ENCODE peak calls at places on chromosomes 6 and 20, in five cellular contexts. U, E, K, Y and W are unnamed samples.

GRCh38 chr6:127069659-127070279 is 48.7 kb upstream of the RSPO3 start:
- DNase-seq in Y (no peak), K (peak; percentile 33), U (no peak), E (no peak), W (no peak)

GRCh38 chr20:2108987-2109386 is 7.4 kb downstream of the STK35 start:
- DNase-seq in E (no peak), Y (no peak), U (no peak), K (no peak), W (no peak)

GRCh38 chr6:142306736-142307135 is 4.9 kb downstream of the ADGRG6 start:
- DNase-seq in E (no peak), Y (no peak), U (no peak), K (no peak), W (no peak)

GRCh38 chr20:58017237-58017969 is 211.1 kb downstream of the ANKRD60 start:
- DNase-seq in K (no peak), Y (no peak), U (no peak), E (no peak), W (peak; percentile 75)

GRCh38 chr6:46505693-46506512 is 14.7 kb upstream of the RCAN2 start:
- DNase-seq in K (no peak), U (peak; percentile 47), Y (no peak), E (no peak), W (no peak)

GRCh38 chr20:12040261-12040660 is 122.6 kb downstream of the BTBD3 start:
- DNase-seq in E (no peak), K (no peak), U (no peak), Y (no peak), W (no peak)

GRCh38 chr6:142934190-142934589 is 10.8 kb downstream of the HIVEP2 start:
- DNase-seq in K (no peak), E (no peak), U (no peak), Y (no peak), W (no peak)

GRCh38 chr6:98824163-98824906 is 10.0 kb upstream of the POU3F2 start:
- DNase-seq in U (no peak), E (no peak), K (no peak), Y (no peak), W (no peak)

GRCh38 chr20:63377256-63378114 is 16.3 kb upstream of the CHRNA4 start:
- DNase-seq in K (no peak), U (peak; percentile 41), Y (no peak), E (no peak), W (no peak)

GRCh38 chr6:7691675-7692452 is 34.0 kb upstream of the BMP6 start:
- DNase-seq in U (no peak), E (peak; percentile 23), Y (no peak), K (no peak), W (no peak)

GRCh38 chr6:43496370-43497128 is 13.6 kb downstream of the LRRC73 start:
- DNase-seq in U (peak; percentile 71), E (no peak), K (peak; percentile 41), Y (no peak), W (no peak)

GRCh38 chr6:40796280-40797223 is 209.4 kb upstream of the LRFN2 start:
- DNase-seq in K (no peak), U (peak; percentile 79), E (no peak), Y (no peak), W (peak; percentile 66)

GRCh38 chr20:11941593-11942261 is 24.0 kb downstream of the BTBD3 start:
- DNase-seq in K (no peak), U (no peak), E (no peak), Y (no peak), W (no peak)

GRCh38 chr20:55253765-55254164 is 751.6 kb downstream of the CBLN4 start:
- DNase-seq in U (no peak), Y (no peak), K (no peak), E (no peak), W (no peak)

GRCh38 chr20:34472246-34472925 is 43.8 kb upstream of the DYNLRB1 start:
- DNase-seq in E (no peak), Y (no peak), K (no peak), U (no peak), W (no peak)